ENCODE peak calls at places on chromosomes 4 and X, in five cellular contexts. One of them, this sample, is unnamed.

GRCh38 chr4:69025191-69025998 is 70.9 kb upstream of the UGT2B7 start:
- DNase-seq in foreskin keratinocyte: peak
- DNase-seq in H9: peak
- DNase-seq in dorsolateral prefrontal cortex: no peak
- DNase-seq in GM06990: no peak
- DNase-seq in this sample: no peak

GRCh38 chrX:40720386-40720785 is 15.0 kb downstream of the MED14 start:
- DNase-seq in foreskin keratinocyte: no peak
- DNase-seq in H9: no peak
- DNase-seq in dorsolateral prefrontal cortex: no peak
- DNase-seq in GM06990: no peak
- DNase-seq in this sample: no peak

GRCh38 chr4:87317527-87317926 is 5.2 kb downstream of the HSD17B13 start:
- DNase-seq in foreskin keratinocyte: peak
- DNase-seq in H9: no peak
- DNase-seq in dorsolateral prefrontal cortex: no peak
- DNase-seq in GM06990: no peak
- DNase-seq in this sample: no peak

GRCh38 chr4:31545755-31546154 is 825.6 kb downstream of the PCDH7 start:
- DNase-seq in foreskin keratinocyte: peak
- DNase-seq in H9: no peak
- DNase-seq in dorsolateral prefrontal cortex: no peak
- DNase-seq in GM06990: no peak
- DNase-seq in this sample: no peak

GRCh38 chrX:41923257-41923924 is at the start of gene CASK:
- DNase-seq in foreskin keratinocyte: peak
- DNase-seq in H9: peak
- DNase-seq in dorsolateral prefrontal cortex: peak
- DNase-seq in GM06990: peak
- DNase-seq in this sample: peak

GRCh38 chrX:121322159-121322558 is 274.7 kb downstream of the GLUD2 start:
- DNase-seq in foreskin keratinocyte: peak
- DNase-seq in H9: no peak
- DNase-seq in dorsolateral prefrontal cortex: no peak
- DNase-seq in GM06990: no peak
- DNase-seq in this sample: no peak

GRCh38 chrX:51614353-51614752 is 4.4 kb downstream of the CENPVL3 start:
- DNase-seq in foreskin keratinocyte: peak
- DNase-seq in H9: peak
- DNase-seq in dorsolateral prefrontal cortex: no peak
- DNase-seq in GM06990: no peak
- DNase-seq in this sample: peak

GRCh38 chrX:13463608-13464007 is 105.8 kb upstream of the EGFL6 start:
- DNase-seq in foreskin keratinocyte: peak
- DNase-seq in H9: no peak
- DNase-seq in dorsolateral prefrontal cortex: no peak
- DNase-seq in GM06990: peak
- DNase-seq in this sample: no peak

GRCh38 chr4:108786351-108786750 is 23.5 kb upstream of the ETNPPL start:
- DNase-seq in foreskin keratinocyte: no peak
- DNase-seq in H9: no peak
- DNase-seq in dorsolateral prefrontal cortex: no peak
- DNase-seq in GM06990: no peak
- DNase-seq in this sample: no peak

GRCh38 chr4:128380306-128380705 is 92.7 kb upstream of the PGRMC2 start:
- DNase-seq in foreskin keratinocyte: peak
- DNase-seq in H9: no peak
- DNase-seq in dorsolateral prefrontal cortex: no peak
- DNase-seq in GM06990: no peak
- DNase-seq in this sample: no peak

GRCh38 chr4:25158817-25159216 is 1.4 kb downstream of the SEPSECS start:
- DNase-seq in foreskin keratinocyte: no peak
- DNase-seq in H9: no peak
- DNase-seq in dorsolateral prefrontal cortex: no peak
- DNase-seq in GM06990: no peak
- DNase-seq in this sample: no peak

GRCh38 chr4:122621010-122621616 is at the start of gene IL21:
- DNase-seq in foreskin keratinocyte: no peak
- DNase-seq in H9: no peak
- DNase-seq in dorsolateral prefrontal cortex: no peak
- DNase-seq in GM06990: no peak
- DNase-seq in this sample: no peak

GRCh38 chrX:150227321-150227860 is 135.7 kb upstream of the MAMLD1 start:
- DNase-seq in foreskin keratinocyte: no peak
- DNase-seq in H9: no peak
- DNase-seq in dorsolateral prefrontal cortex: no peak
- DNase-seq in GM06990: no peak
- DNase-seq in this sample: no peak

GRCh38 chr4:14607578-14607977 is 394.7 kb upstream of the CPEB2 start:
- DNase-seq in foreskin keratinocyte: peak
- DNase-seq in H9: no peak
- DNase-seq in dorsolateral prefrontal cortex: no peak
- DNase-seq in GM06990: no peak
- DNase-seq in this sample: no peak

GRCh38 chr4:147731611-147732515 is at the start of gene ARHGAP10:
- DNase-seq in foreskin keratinocyte: peak
- DNase-seq in H9: peak
- DNase-seq in dorsolateral prefrontal cortex: peak
- DNase-seq in GM06990: peak
- DNase-seq in this sample: peak

GRCh38 chr4:73068496-73069337 is 799 bp downstream of the COX18 start:
- DNase-seq in foreskin keratinocyte: peak
- DNase-seq in H9: no peak
- DNase-seq in dorsolateral prefrontal cortex: no peak
- DNase-seq in GM06990: peak
- DNase-seq in this sample: peak

GRCh38 chr4:84917087-84917821 is 49.2 kb downstream of the WDFY3 start:
- DNase-seq in foreskin keratinocyte: no peak
- DNase-seq in H9: no peak
- DNase-seq in dorsolateral prefrontal cortex: no peak
- DNase-seq in GM06990: no peak
- DNase-seq in this sample: no peak

GRCh38 chr4:133483600-133484246 is 334.6 kb downstream of the PCDH10 start:
- DNase-seq in foreskin keratinocyte: peak
- DNase-seq in H9: no peak
- DNase-seq in dorsolateral prefrontal cortex: no peak
- DNase-seq in GM06990: no peak
- DNase-seq in this sample: no peak

GRCh38 chr4:104408893-104409292 is 85.8 kb downstream of the CXXC4 start:
- DNase-seq in foreskin keratinocyte: no peak
- DNase-seq in H9: no peak
- DNase-seq in dorsolateral prefrontal cortex: no peak
- DNase-seq in GM06990: no peak
- DNase-seq in this sample: no peak

GRCh38 chrX:13764765-13765164 is 30.2 kb downstream of the OFD1 start:
- DNase-seq in foreskin keratinocyte: no peak
- DNase-seq in H9: peak
- DNase-seq in dorsolateral prefrontal cortex: no peak
- DNase-seq in GM06990: no peak
- DNase-seq in this sample: no peak

GRCh38 chrX:133482345-133483041 is 67.2 kb upstream of the GPC4 start:
- DNase-seq in foreskin keratinocyte: peak
- DNase-seq in H9: no peak
- DNase-seq in dorsolateral prefrontal cortex: no peak
- DNase-seq in GM06990: no peak
- DNase-seq in this sample: no peak

GRCh38 chr4:112038861-112039260 is 106.4 kb upstream of the FAM241A start:
- DNase-seq in foreskin keratinocyte: peak
- DNase-seq in H9: no peak
- DNase-seq in dorsolateral prefrontal cortex: no peak
- DNase-seq in GM06990: no peak
- DNase-seq in this sample: no peak

GRCh38 chr4:43587746-43588145 is 695.2 kb downstream of the GRXCR1 start:
- DNase-seq in foreskin keratinocyte: no peak
- DNase-seq in H9: no peak
- DNase-seq in dorsolateral prefrontal cortex: no peak
- DNase-seq in GM06990: no peak
- DNase-seq in this sample: no peak

DNA sequence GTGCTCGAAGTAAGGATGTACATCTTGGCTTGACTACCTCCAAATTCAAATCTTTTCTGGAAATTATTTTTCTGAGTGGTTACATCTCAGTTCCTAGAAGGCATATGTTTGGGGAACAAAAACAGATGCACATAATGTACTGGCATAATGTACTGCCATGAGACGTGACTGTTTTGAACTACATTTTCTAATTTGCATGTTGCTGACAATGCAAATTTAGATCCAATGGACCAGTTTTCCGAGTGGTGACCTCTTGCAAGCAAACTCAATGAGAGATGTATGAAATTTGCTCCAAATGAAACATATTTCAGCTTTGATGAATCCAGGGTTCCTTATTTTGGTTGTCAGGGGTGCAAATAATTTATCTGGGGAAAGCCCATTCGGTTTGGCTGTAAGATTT is 694.3 kb downstream of the GRXCR1 start:
- DNase-seq in foreskin keratinocyte: no peak
- DNase-seq in H9: no peak
- DNase-seq in dorsolateral prefrontal cortex: no peak
- DNase-seq in GM06990: no peak
- DNase-seq in this sample: no peak
- TF ChIP-seq CTCF in foreskin keratinocyte: no peak
- TF ChIP-seq CTCF in H9: no peak
- TF ChIP-seq CTCF in dorsolateral prefrontal cortex: no peak
- TF ChIP-seq CTCF in GM06990: no peak
- TF ChIP-seq CTCF in this sample: no peak

DNA sequence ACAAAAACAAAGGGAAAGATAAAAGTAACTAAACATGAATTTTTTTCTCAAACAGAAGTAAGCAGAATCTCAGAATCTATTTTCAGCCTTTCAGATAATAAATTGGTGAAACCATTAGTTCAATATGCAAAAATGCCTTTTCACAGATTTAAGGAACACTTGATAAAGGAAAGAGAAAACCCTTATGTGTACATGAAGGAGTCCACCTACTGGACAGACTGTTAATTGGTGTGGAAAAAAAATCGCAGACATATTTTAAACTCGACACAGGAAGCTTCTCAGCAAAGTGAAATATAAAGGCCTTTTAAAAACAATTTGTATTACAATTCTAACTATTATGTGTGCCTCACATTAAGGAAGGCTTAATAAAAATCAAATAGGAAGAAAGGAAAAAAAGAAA is 22.3 kb downstream of the COX7B2 start:
- DNase-seq in foreskin keratinocyte: peak
- DNase-seq in H9: no peak
- DNase-seq in dorsolateral prefrontal cortex: no peak
- DNase-seq in GM06990: no peak
- DNase-seq in this sample: no peak
- TF ChIP-seq CTCF in foreskin keratinocyte: peak
- TF ChIP-seq CTCF in H9: peak
- TF ChIP-seq CTCF in dorsolateral prefrontal cortex: peak
- TF ChIP-seq CTCF in GM06990: peak
- TF ChIP-seq CTCF in this sample: peak

DNA sequence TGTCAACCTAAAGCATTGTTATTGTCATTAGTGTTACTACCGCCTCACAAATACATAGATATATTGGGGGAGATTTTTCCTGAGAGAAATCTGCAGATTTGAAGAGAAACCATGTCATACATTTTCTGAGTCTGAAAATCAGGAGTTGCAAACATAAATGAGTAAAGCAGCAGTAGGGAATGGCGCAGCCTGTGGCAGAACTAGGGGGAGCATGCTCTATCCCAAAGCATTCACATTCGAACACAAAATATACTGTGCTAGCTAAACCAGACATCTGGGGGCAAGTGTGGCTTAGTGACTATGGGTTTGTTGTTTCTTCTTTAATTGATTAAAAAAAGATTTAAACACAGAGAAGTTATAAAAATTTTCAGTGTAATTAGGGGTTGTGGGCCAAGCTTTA is 83.2 kb downstream of the CPE start:
- DNase-seq in foreskin keratinocyte: no peak
- DNase-seq in H9: no peak
- DNase-seq in dorsolateral prefrontal cortex: no peak
- DNase-seq in GM06990: no peak
- DNase-seq in this sample: no peak
- TF ChIP-seq CTCF in foreskin keratinocyte: no peak
- TF ChIP-seq CTCF in H9: no peak
- TF ChIP-seq CTCF in dorsolateral prefrontal cortex: no peak
- TF ChIP-seq CTCF in GM06990: no peak
- TF ChIP-seq CTCF in this sample: no peak

DNA sequence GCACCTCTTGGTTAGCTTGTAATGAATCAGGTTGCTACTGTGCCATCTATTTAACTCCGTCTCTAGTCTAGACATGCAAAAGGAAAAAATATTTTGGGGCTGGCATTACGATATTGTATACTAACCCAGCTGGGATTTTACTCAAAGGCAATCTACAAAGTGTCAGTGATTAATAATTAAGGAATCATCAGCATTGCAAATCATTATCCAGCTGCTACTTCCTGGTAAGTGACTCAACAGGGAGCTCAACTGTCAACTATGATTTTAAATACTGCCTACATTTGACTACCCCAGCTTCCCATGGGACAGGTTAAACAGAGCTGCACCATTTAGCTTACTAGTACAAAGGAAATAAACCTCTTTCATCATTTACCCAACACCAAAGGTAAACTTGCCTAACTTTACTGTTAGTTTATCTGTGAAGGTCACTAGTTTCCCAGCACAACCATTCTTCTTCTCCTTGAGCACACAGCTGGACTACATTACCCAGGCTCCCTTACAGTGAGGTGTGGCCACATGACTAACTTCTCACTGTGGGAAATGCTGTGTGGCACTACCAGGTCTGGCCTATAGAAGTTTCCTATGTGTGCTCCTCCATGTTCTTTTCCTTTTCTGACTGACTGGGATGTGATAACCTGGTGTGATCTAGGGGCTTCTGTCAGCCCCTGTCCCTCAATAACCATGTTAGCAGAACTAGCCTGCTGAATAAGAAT is 21.0 kb upstream of the TRPC5OS start:
- DNase-seq in foreskin keratinocyte: peak
- DNase-seq in H9: peak
- DNase-seq in dorsolateral prefrontal cortex: no peak
- DNase-seq in GM06990: no peak
- DNase-seq in this sample: no peak
- TF ChIP-seq CTCF in foreskin keratinocyte: peak
- TF ChIP-seq CTCF in H9: peak
- TF ChIP-seq CTCF in dorsolateral prefrontal cortex: no peak
- TF ChIP-seq CTCF in GM06990: no peak
- TF ChIP-seq CTCF in this sample: no peak

GRCh38 chr4:181488926-181489325 is 754.3 kb upstream of the TENM3 start:
- DNase-seq in foreskin keratinocyte: no peak
- DNase-seq in H9: no peak
- DNase-seq in dorsolateral prefrontal cortex: no peak
- DNase-seq in GM06990: no peak
- DNase-seq in this sample: no peak
- TF ChIP-seq CTCF in foreskin keratinocyte: no peak
- TF ChIP-seq CTCF in H9: no peak
- TF ChIP-seq CTCF in dorsolateral prefrontal cortex: no peak
- TF ChIP-seq CTCF in GM06990: no peak
- TF ChIP-seq CTCF in this sample: no peak

GRCh38 chr4:158904815-158905214 is 136.0 kb downstream of the FNIP2 start:
- DNase-seq in foreskin keratinocyte: no peak
- DNase-seq in H9: no peak
- DNase-seq in dorsolateral prefrontal cortex: no peak
- DNase-seq in GM06990: no peak
- DNase-seq in this sample: no peak
- TF ChIP-seq CTCF in foreskin keratinocyte: no peak
- TF ChIP-seq CTCF in H9: no peak
- TF ChIP-seq CTCF in dorsolateral prefrontal cortex: no peak
- TF ChIP-seq CTCF in GM06990: no peak
- TF ChIP-seq CTCF in this sample: no peak

This sample was measured in GM10248.